ENCODE peak calls at places on chromosomes 4 and X, in seven cellular contexts. B is AG09319, U is mucosa of descending colon, W is lower leg skin, Z is tibial artery, D is GM10248, R is ovary. M is an unnamed sample.
A peak's percentile ranks its signal among the peaks of the same experiment; 100 is the strongest.

GRCh38 chr4:538542-539142 is 37.5 kb downstream of the TMEM271 start:
- DNase-seq in B (no peak), Z (peak; percentile 29), W (peak; percentile 56), D (no peak), U (no peak), R (no peak), M (no peak)

GRCh38 chr4:176393306-176394013 is 73.7 kb downstream of the SPCS3 start:
- DNase-seq in B (peak; percentile 25), U (no peak), R (no peak), D (no peak), W (no peak), Z (no peak), M (no peak)

GRCh38 chr4:54213001-54213400 is 16.1 kb upstream of the PDGFRA start:
- DNase-seq in B (no peak), U (no peak), W (no peak), D (no peak), Z (no peak), R (no peak), M (no peak)

GRCh38 chrX:117510453-117510852 is 606.2 kb downstream of the KLHL13 start:
- DNase-seq in W (no peak), U (no peak), D (no peak), R (no peak), Z (no peak), B (no peak), M (no peak)

GRCh38 chr4:163344147-163345050 is 707 bp downstream of the NPY5R start:
- DNase-seq in D (no peak), W (peak; percentile 83), R (no peak), B (no peak), Z (peak; percentile 70), U (peak; percentile 47), M (peak; percentile 19)

GRCh38 chr4:168408620-168409019 is 71.7 kb downstream of the DDX60L start:
- DNase-seq in D (no peak), W (no peak), U (no peak), B (peak; percentile 86), Z (no peak), R (peak; percentile 50), M (no peak)

GRCh38 chr4:74431113-74431826 is 13.7 kb upstream of the AREG start:
- DNase-seq in W (no peak), B (no peak), D (no peak), Z (no peak), R (no peak), U (no peak), M (no peak)

GRCh38 chrX:104921606-104922205 is 298.8 kb downstream of the TEX13A start:
- DNase-seq in B (no peak), R (no peak), W (no peak), D (no peak), U (no peak), Z (peak; percentile 54), M (no peak)

GRCh38 chr4:120293341-120293740 is 226.7 kb upstream of the MAD2L1 start:
- DNase-seq in R (no peak), Z (no peak), W (no peak), B (peak; percentile 59), U (no peak), D (no peak), M (no peak)

GRCh38 chr4:60934896-60935295 is 265.2 kb upstream of the ADGRL3 start:
- DNase-seq in R (no peak), D (no peak), U (no peak), W (no peak), B (no peak), Z (no peak), M (no peak)

DNA sequence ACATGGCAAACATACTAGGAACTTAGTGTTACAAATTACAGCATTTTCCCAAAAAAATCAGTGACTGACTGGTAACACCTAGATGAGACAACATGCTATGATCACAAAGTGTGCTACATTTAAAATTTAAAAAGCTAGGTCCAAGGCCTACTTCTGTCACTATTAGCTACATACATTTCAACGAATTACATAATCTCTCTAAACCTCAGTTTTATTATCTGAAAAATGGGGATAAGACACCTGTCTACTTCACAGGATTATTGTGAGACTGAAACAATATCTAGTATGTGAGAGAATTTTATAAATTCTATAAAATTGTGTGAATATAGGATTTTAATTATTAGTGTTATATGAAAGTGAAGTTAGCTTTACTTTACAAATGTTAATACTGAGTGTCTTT is 228.5 kb downstream of the DCLK2 start:
- DNase-seq in Z (no peak), W (no peak), R (no peak), U (no peak), B (no peak), D (no peak), M (no peak)
- TF ChIP-seq CTCF in Z (no peak), W (no peak), R (no peak), U (no peak), B (no peak), D (no peak), M (no peak)

DNA sequence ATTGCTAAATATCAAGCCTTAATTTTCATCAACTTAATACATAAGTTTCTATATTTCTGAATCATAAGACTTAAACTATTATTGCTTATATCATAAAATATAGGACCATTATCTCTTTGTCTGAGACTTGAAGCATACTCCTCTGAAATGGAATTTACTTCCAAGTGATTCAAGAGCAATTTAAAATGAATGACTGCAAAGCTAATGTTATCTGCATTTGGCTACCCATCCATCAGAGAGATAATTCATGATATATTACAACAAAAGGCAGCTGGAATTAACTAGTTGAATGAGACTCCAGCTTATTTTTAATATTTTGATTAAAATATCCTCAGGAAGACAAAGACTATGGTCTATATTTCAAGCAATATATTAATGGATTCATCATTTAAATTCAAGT is 208.6 kb downstream of the UNC5C start:
- DNase-seq in Z (no peak), U (no peak), R (no peak), D (no peak), B (no peak), W (no peak), M (no peak)
- TF ChIP-seq CTCF in Z (no peak), U (no peak), R (no peak), D (no peak), B (no peak), W (no peak), M (no peak)

DNA sequence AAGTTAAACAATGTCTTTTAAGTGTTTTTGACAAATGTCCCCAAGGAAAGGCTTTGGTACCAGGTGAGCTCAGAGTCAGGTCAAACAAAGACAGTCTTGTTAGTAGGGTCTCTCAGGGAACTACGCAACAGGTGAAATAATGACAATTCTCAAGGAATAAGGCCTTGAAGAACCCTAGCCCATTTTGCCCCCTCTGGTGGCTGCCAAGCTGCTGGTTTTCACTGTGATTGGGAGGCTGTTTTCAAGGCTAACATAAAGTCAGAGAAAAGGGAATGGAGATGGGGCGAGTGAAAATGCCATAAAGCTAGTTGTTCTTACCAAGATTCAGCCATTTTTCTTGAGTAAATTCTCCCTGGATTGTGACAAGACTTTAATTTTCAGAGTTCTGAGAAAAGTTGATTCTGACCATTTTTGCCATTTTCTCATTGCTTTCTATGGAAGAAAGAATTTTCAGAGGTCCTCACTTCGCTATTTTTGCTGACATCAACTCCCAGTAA is 58.7 kb downstream of the RWDD4 start:
- DNase-seq in D (no peak), W (no peak), R (no peak), Z (no peak), U (no peak), B (no peak), M (no peak)
- TF ChIP-seq CTCF in D (no peak), W (no peak), R (no peak), Z (no peak), U (no peak), B (peak; percentile 44), M (peak; percentile 39)

GRCh38 chrX:131704136-131704695 is 160.3 kb downstream of the OR13H1 start:
- DNase-seq in Z (no peak), U (no peak), D (peak; percentile 34), R (peak; percentile 92), B (peak; percentile 75), W (peak; percentile 97), M (no peak)
- TF ChIP-seq CTCF in Z (no peak), U (no peak), D (no peak), R (peak; percentile 70), B (peak; percentile 40), W (no peak), M (no peak)

GRCh38 chr4:103026868-103027267 is 7.4 kb upstream of the SLC9B1 start:
- DNase-seq in U (no peak), D (no peak), R (no peak), W (no peak), Z (no peak), B (no peak), M (no peak)

GRCh38 chr4:103030791-103031190 is 11.3 kb upstream of the SLC9B1 start:
- DNase-seq in Z (no peak), B (no peak), U (no peak), D (no peak), R (no peak), W (no peak), M (no peak)

GRCh38 chr4:103036169-103036568 is 16.7 kb upstream of the SLC9B1 start:
- DNase-seq in Z (no peak), U (no peak), R (no peak), W (no peak), B (no peak), D (no peak), M (no peak)

GRCh38 chr4:103032575-103032974 is 13.1 kb upstream of the SLC9B1 start:
- DNase-seq in U (no peak), D (no peak), R (no peak), Z (no peak), B (no peak), W (no peak), M (no peak)
- TF ChIP-seq CTCF in U (no peak), D (peak; percentile 39), R (no peak), Z (no peak), B (peak; percentile 34), W (no peak), M (peak; percentile 66)

GRCh38 chrX:24693453-24694202 is at the start of gene POLA1:
- DNase-seq in Z (peak; percentile 97), U (peak; percentile 90), B (peak; percentile 89), R (peak; percentile 96), W (peak; percentile 98), D (peak; percentile 84), M (peak; percentile 94)
- TF ChIP-seq CTCF in Z (peak; percentile 10), U (no peak), B (peak; percentile 33), R (peak; percentile 21), W (no peak), D (no peak), M (peak; percentile 47)

GRCh38 chr4:158192439-158193158 is 17.7 kb upstream of the TMEM144 start:
- DNase-seq in D (no peak), U (no peak), B (no peak), R (no peak), Z (no peak), W (no peak), M (no peak)
- TF ChIP-seq CTCF in D (no peak), U (no peak), B (no peak), R (no peak), Z (no peak), W (no peak), M (no peak)

DNA sequence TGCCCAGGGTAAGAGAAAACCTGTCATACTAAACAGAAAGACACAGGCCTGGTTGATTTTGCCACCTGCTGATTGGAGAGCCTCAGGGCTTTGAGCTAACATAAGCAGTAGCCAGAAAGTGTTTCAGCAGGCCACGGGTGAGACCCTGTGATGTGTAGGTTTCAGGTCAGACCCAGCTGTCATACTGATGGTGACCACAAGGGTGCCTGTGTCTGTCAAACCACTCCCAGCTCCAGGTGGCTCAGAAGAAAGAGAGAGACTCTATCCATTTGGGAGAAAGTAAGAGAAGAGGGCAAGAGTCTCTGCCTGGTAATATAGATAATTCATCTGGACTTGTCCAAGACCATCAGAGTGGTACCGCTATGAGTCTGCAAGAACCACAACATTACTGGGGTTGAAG is 72.8 kb upstream of the NLRP2B start:
- DNase-seq in R (no peak), B (no peak), W (no peak), D (no peak), Z (no peak), U (no peak), M (no peak)
- TF ChIP-seq CTCF in R (no peak), B (no peak), W (no peak), D (no peak), Z (no peak), U (no peak), M (no peak)